ENCODE peak calls at places on chromosomes 11 and 22, in four cellular contexts. One of them, this sample, is unnamed.

GRCh38 chr11:64718780-64719124 is 4.2 kb downstream of the NRXN2 start:
- DNase-seq in HepG2: no peak
- DNase-seq in K562: no peak
- DNase-seq in HCT116: no peak
- DNase-seq in this sample: no peak

GRCh38 chr11:68743539-68743938 is 7.8 kb downstream of the TESMIN start:
- DNase-seq in HepG2: no peak
- DNase-seq in HCT116: no peak
- DNase-seq in K562: no peak
- DNase-seq in this sample: no peak

GRCh38 chr11:58647141-58647699 is 24.8 kb downstream of the CNTF start:
- DNase-seq in HCT116: no peak
- DNase-seq in K562: no peak
- DNase-seq in HepG2: no peak
- DNase-seq in this sample: no peak

GRCh38 chr11:27699242-27699925 is 871 bp downstream of the BDNF start:
- DNase-seq in HepG2: no peak
- DNase-seq in HCT116: no peak
- DNase-seq in K562: no peak
- DNase-seq in this sample: no peak

GRCh38 chr22:48373626-48374173 is 1454.0 kb downstream of the BRD1 start:
- DNase-seq in HepG2: no peak
- DNase-seq in K562: no peak
- DNase-seq in HCT116: no peak
- DNase-seq in this sample: no peak

GRCh38 chr11:100403817-100404216 is 283.3 kb upstream of the ARHGAP42 start:
- DNase-seq in K562: no peak
- DNase-seq in HepG2: no peak
- DNase-seq in HCT116: no peak
- DNase-seq in this sample: no peak

GRCh38 chr11:73029408-73029807 is 112.7 kb downstream of the FCHSD2 start:
- DNase-seq in HepG2: no peak
- DNase-seq in K562: no peak
- DNase-seq in HCT116: no peak
- DNase-seq in this sample: no peak

GRCh38 chr22:35154937-35155387 is 89.0 kb downstream of the ISX start:
- DNase-seq in HepG2: peak; percentile 56
- DNase-seq in K562: peak; percentile 54
- DNase-seq in HCT116: peak; percentile 57
- DNase-seq in this sample: peak; percentile 17

GRCh38 chr11:11580012-11580411 is 41.8 kb downstream of the GALNT18 start:
- DNase-seq in HepG2: no peak
- DNase-seq in HCT116: no peak
- DNase-seq in K562: no peak
- DNase-seq in this sample: no peak

GRCh38 chr11:90234977-90235376 is 12.1 kb upstream of the CHORDC1 start:
- DNase-seq in K562: no peak
- DNase-seq in HepG2: no peak
- DNase-seq in HCT116: no peak
- DNase-seq in this sample: no peak

GRCh38 chr11:123707606-123708205 is 33.8 kb downstream of the ZNF202 start:
- DNase-seq in HCT116: peak; percentile 57
- DNase-seq in HepG2: peak; percentile 42
- DNase-seq in K562: peak; percentile 58
- DNase-seq in this sample: peak; percentile 64

GRCh38 chr11:62554377-62554776 is 7.8 kb upstream of the AHNAK start:
- DNase-seq in K562: no peak
- DNase-seq in HCT116: no peak
- DNase-seq in HepG2: no peak
- DNase-seq in this sample: no peak

GRCh38 chr11:74839971-74840370 is 91.3 kb downstream of the RNF169 start:
- DNase-seq in HCT116: no peak
- DNase-seq in HepG2: no peak
- DNase-seq in K562: no peak
- DNase-seq in this sample: no peak

GRCh38 chr11:67389477-67389876 is 2.3 kb upstream of the RAD9A start:
- DNase-seq in HCT116: no peak
- DNase-seq in HepG2: peak; percentile 64
- DNase-seq in K562: peak; percentile 60
- DNase-seq in this sample: peak; percentile 38

GRCh38 chr11:102582140-102582539 is 43.0 kb downstream of the MMP20 start:
- DNase-seq in HepG2: no peak
- DNase-seq in HCT116: no peak
- DNase-seq in K562: no peak
- DNase-seq in this sample: no peak

GRCh38 chr11:64314805-64315561 is 2.4 kb downstream of the TRMT112 start:
- DNase-seq in K562: no peak
- DNase-seq in HepG2: no peak
- DNase-seq in HCT116: no peak
- DNase-seq in this sample: no peak

GRCh38 chr11:131598305-131598704 is 227.9 kb downstream of the NTM start:
- DNase-seq in K562: no peak
- DNase-seq in HepG2: no peak
- DNase-seq in HCT116: no peak
- DNase-seq in this sample: no peak

GRCh38 chr11:105215528-105215927 is 76.0 kb upstream of the CARD18 start:
- DNase-seq in HepG2: no peak
- DNase-seq in K562: no peak
- DNase-seq in HCT116: no peak
- DNase-seq in this sample: no peak
- TF ChIP-seq TCF7L2 in HepG2: no peak
- TF ChIP-seq TCF7L2 in K562: no peak
- TF ChIP-seq TCF7L2 in HCT116: no peak
- TF ChIP-seq TCF7L2 in this sample: no peak

GRCh38 chr11:45884596-45885185 is 760 bp upstream of the MAPK8IP1 start:
- DNase-seq in K562: no peak
- DNase-seq in HepG2: no peak
- DNase-seq in HCT116: no peak
- DNase-seq in this sample: no peak

GRCh38 chr11:45879803-45880685 is 5.4 kb upstream of the MAPK8IP1 start:
- DNase-seq in HCT116: no peak
- DNase-seq in K562: peak; percentile 31
- DNase-seq in HepG2: no peak
- DNase-seq in this sample: no peak

GRCh38 chr11:45880772-45881570 is 4.5 kb upstream of the MAPK8IP1 start:
- DNase-seq in HepG2: no peak
- DNase-seq in HCT116: no peak
- DNase-seq in K562: no peak
- DNase-seq in this sample: no peak

GRCh38 chr11:45885274-45885920 is at the start of gene MAPK8IP1:
- DNase-seq in HCT116: no peak
- DNase-seq in K562: peak; percentile 98
- DNase-seq in HepG2: peak; percentile 47
- DNase-seq in this sample: no peak

DNA sequence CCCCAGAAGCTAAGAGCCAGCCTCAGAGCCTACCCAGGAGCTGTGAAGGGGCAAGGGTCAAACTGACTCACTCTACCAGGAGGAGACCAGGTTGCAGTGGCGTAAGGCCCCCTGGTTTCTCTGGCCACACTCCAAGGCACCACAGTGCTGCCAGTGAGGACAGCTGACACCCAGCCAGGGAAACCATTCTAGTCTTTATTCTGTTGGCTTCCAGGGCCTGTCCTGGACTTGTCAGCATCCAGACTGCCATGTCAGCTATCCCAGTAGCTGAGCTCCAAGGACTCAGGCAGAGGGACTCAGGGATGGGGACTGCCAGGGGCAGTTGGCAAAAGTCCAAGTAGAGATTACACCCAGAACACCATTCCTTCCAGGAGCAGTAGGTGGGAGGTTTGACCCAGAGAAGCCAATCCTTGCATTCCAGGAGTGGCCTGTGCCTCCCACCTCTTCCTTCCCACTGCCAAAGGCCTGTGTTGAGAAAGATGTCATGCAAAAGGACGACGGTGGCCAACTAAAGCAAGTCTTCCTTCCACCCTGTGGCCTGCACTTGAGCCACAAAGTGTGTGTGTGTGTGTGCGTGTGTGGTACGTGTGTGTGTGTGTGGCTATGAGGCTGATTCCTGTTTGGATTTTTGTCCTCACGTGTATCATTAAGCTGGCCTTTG is 3.6 kb upstream of the MAPK8IP1 start:
- DNase-seq in HepG2: no peak
- DNase-seq in K562: no peak
- DNase-seq in HCT116: no peak
- DNase-seq in this sample: no peak
- TF ChIP-seq SIN3A in HepG2: no peak
- TF ChIP-seq SIN3A in K562: no peak
- TF ChIP-seq SIN3A in HCT116: no peak
- TF ChIP-seq SIN3A in this sample: no peak

GRCh38 chr11:47766363-47767227 is 546 bp downstream of the FNBP4 start:
- DNase-seq in HepG2: peak; percentile 28
- DNase-seq in K562: no peak
- DNase-seq in HCT116: no peak
- DNase-seq in this sample: no peak
- TF ChIP-seq REST in HepG2: no peak
- TF ChIP-seq REST in K562: no peak
- TF ChIP-seq REST in HCT116: no peak
- TF ChIP-seq REST in this sample: no peak

DNA sequence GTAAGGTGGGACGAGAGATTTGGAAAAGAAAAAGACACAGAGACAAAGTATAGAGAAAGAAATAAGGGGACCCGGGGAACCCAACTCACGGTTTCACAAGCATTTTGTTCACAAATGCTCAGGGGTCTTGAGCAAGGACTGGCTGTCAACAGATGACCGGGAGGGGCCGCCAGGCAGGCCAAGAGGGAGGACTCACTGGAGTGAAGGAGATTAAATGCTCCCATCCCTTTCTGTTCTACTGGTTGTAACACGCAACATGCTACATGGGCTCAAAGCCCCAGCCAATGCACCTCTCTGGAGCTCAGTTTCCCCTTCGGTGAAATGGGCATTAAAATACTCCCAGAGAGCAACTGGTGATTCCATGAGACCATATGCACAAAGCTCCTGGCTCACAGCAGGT is 13.4 kb downstream of the SHANK2 start:
- DNase-seq in HepG2: no peak
- DNase-seq in HCT116: no peak
- DNase-seq in K562: no peak
- DNase-seq in this sample: no peak
- TF ChIP-seq TCF7L2 in HepG2: no peak
- TF ChIP-seq TCF7L2 in HCT116: no peak
- TF ChIP-seq TCF7L2 in K562: no peak
- TF ChIP-seq TCF7L2 in this sample: no peak

DNA sequence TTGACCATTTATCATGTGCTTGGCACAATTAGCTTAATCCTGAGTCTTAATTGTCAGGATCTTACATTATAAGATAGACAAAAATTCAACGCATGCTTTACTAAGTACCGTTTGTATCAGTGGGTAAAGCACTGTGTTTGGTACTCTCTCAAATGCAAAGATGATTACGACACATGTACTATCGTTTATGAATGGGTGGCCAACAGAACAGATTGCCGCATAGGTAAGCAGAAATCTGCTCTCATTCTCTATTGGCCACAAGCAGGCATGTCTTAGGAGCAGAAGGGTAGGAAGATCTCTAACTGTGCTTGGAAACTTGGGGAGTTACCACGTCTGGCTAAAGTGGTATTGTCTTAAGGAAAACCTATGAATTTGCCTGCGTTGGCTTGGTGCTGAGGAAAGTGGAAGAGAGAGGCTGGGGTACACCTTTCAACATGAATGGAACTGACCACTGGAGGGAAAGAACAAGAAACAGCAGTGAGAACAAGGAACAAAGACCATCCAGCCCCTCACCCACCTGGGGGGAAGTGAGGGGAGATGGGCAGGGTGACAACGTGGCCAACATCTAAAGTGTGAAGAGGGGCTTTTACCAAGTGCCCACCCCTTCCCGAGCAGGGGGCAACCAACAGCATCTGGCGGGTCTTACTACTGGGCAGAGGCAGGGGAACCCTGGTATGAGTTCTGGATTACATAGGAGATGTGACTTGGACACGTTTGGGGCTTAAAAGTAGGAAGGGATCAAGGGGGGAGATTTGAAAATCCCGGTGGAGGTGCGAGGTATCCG is 1.0 kb upstream of the TUBA8 start:
- DNase-seq in HCT116: no peak
- DNase-seq in HepG2: no peak
- DNase-seq in K562: no peak
- DNase-seq in this sample: no peak
- TF ChIP-seq SIN3A in HCT116: no peak
- TF ChIP-seq SIN3A in HepG2: no peak
- TF ChIP-seq SIN3A in K562: no peak
- TF ChIP-seq SIN3A in this sample: no peak

DNA sequence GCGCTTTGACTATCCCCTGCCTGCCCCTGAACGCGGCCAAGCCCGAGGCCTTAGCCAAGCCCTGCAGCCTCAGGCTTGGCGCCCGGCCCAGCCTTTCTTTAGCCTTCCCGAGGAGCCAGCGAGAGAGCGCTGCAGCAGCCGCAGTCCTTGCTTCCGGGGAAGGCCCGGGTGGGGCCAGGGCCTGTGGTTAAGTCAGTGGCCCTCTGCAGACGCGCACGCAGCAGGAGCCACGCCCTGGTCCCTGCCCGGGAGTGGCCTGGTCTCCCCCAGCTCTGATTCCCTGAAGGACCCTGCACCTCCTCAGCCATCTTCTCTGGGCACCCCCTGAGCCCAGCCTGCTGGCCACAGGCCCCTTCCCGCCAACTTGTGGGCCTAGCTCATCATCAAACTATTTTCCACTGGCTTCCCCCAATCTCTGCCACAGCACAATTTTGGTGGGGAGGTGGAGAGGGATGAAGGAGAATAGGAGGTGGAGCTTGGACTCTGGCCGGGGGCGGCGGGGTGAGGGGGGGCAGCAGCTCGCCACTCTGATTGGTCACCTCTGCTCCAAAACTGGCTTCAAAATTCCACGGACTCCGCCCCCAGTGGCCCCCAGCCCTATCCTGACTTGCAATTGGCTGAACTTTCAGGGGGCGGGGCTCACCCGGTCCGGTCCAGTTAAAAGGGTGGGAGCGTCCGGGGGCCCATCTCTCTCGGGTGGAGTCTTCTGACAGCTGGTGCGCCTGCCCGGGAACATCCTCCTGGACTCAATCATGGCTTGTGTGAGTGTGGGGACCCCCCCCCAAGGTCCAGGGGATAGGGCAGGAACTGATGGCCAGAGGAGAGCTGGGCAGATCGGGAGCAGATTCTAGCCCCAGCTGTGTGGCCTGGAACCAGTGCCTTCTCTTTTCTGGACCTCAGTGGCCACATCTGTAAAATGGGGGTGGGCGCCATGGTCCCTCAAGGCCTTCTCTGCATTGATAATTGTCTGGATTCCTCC is at the start of gene LGALS1:
- DNase-seq in HCT116: peak; percentile 92
- DNase-seq in K562: peak; percentile 90
- DNase-seq in HepG2: peak; percentile 81
- DNase-seq in this sample: peak; percentile 69
- TF ChIP-seq REST in HCT116: no peak
- TF ChIP-seq REST in K562: no peak
- TF ChIP-seq REST in HepG2: no peak
- TF ChIP-seq REST in this sample: no peak

DNA sequence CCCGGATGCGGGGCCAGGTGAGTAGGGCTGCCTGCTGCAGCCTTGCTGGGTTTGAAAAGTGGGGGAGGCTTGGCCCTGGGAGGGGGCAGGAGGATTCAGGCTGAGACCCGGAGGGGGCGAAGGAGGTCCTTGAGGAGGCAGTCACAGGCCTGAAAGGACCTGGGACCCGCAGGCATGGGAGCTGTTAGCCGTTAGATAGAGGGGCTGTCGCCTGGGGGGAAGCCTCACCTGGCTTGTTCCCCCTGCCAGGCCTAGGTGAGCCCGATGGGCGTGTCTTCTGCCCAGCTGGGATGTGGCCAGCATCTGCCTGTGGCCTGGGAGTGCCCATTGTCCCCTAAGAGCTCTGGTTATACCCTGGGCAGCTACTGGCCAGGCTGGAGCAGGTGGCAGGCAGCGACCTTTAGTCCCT is 1.8 kb upstream of the DUSP8 start:
- DNase-seq in HCT116: peak; percentile 39
- DNase-seq in HepG2: no peak
- DNase-seq in K562: peak; percentile 5
- DNase-seq in this sample: peak; percentile 55
- TF ChIP-seq TCF7L2 in HCT116: no peak
- TF ChIP-seq TCF7L2 in HepG2: no peak
- TF ChIP-seq TCF7L2 in K562: no peak
- TF ChIP-seq TCF7L2 in this sample: no peak